ENCODE peak calls at places on chromosomes 1 and 21, in nine cellular contexts. D is GM06990; I is cardiac muscle cell; V is IMR-90; F is heart left ventricle; B is heart right ventricle; N is upper lobe of right lung; R is CD4-positive, alpha-beta memory T cell; J is NT2/D1. Y is an unnamed sample.

GRCh38 chr1:37482796-37483744 is 8.7 kb downstream of the ZC3H12A start:
- DNase-seq in F (no peak), J (no peak), I (no peak), R (no peak), D (no peak), B (no peak), V (no peak), N (peak; percentile 64), Y (no peak)

GRCh38 chr1:70738576-70738975 is 309.0 kb downstream of the PTGER3 start:
- DNase-seq in F (no peak), N (no peak), D (no peak), I (no peak), R (no peak), V (no peak), J (no peak), B (no peak), Y (no peak)

GRCh38 chr1:24705260-24706073 is 39.8 kb upstream of the CLIC4 start:
- DNase-seq in D (peak; percentile 64), N (peak; percentile 88), I (peak; percentile 98), B (peak; percentile 89), J (peak; percentile 89), V (peak; percentile 87), R (no peak), F (peak; percentile 88), Y (peak; percentile 90)

GRCh38 chr1:221704291-221704690 is 37.6 kb downstream of the DUSP10 start:
- DNase-seq in J (no peak), R (no peak), B (no peak), D (no peak), V (peak; percentile 57), N (no peak), F (no peak), I (peak; percentile 29), Y (peak; percentile 31)

GRCh38 chr1:209621329-209621728 is 30.9 kb downstream of the LAMB3 start:
- DNase-seq in J (no peak), B (no peak), R (no peak), V (no peak), N (no peak), D (no peak), I (no peak), F (no peak), Y (no peak)

GRCh38 chr1:214439352-214440119 is 111.9 kb downstream of the PTPN14 start:
- DNase-seq in I (peak; percentile 51), B (no peak), N (no peak), F (no peak), D (peak; percentile 49), J (no peak), V (peak; percentile 97), R (peak; percentile 40), Y (peak; percentile 100)

GRCh38 chr1:178344513-178345077 is 152.2 kb downstream of the CLEC20A start:
- DNase-seq in N (no peak), B (peak; percentile 29), R (no peak), F (no peak), I (peak; percentile 93), D (no peak), J (peak; percentile 43), V (peak; percentile 92), Y (peak; percentile 90)

GRCh38 chr1:228000416-228000815 is 6.4 kb upstream of the WNT3A start:
- DNase-seq in I (no peak), V (no peak), N (no peak), J (no peak), F (no peak), B (no peak), R (no peak), D (no peak), Y (no peak)

GRCh38 chr1:243903904-243904303 is 53.9 kb upstream of the AKT3 start:
- DNase-seq in R (no peak), V (peak; percentile 44), J (no peak), D (no peak), N (no peak), I (peak; percentile 49), F (no peak), B (no peak), Y (peak; percentile 7)

GRCh38 chr1:242129103-242129502 is 130.2 kb upstream of the MAP1LC3C start:
- DNase-seq in R (no peak), F (no peak), J (peak; percentile 13), N (no peak), V (no peak), D (no peak), I (no peak), B (no peak), Y (peak; percentile 17)

GRCh38 chr21:44364151-44365053 is 11.0 kb downstream of the TRPM2 start:
- DNase-seq in J (no peak), R (no peak), D (no peak), F (peak; percentile 3), V (no peak), I (no peak), N (peak; percentile 47), B (no peak), Y (no peak)

GRCh38 chr21:43782741-43783700 is 6.4 kb upstream of the RRP1 start:
- DNase-seq in D (no peak), F (no peak), I (no peak), N (no peak), B (no peak), J (no peak), R (no peak), V (no peak), Y (peak; percentile 92)

GRCh38 chr1:15852828-15853302 is 5.4 kb downstream of the SPEN start:
- DNase-seq in J (no peak), V (no peak), I (no peak), F (no peak), R (no peak), B (no peak), N (no peak), D (no peak), Y (no peak)

GRCh38 chr1:79787631-79788030 is 781.1 kb upstream of the ADGRL4 start:
- DNase-seq in B (no peak), I (no peak), R (no peak), N (no peak), D (no peak), V (no peak), J (no peak), F (no peak), Y (no peak)

GRCh38 chr1:61445269-61445825 is 279.6 kb downstream of the TM2D1 start:
- DNase-seq in I (peak; percentile 17), B (no peak), D (no peak), J (no peak), F (no peak), N (no peak), R (no peak), V (no peak), Y (no peak)

GRCh38 chr1:17199267-17200044 is 5.5 kb upstream of the PADI1 start:
- DNase-seq in N (peak; percentile 28), I (no peak), V (peak; percentile 22), J (no peak), F (no peak), R (no peak), B (no peak), D (no peak), Y (no peak)

GRCh38 chr1:4734219-4734618 is 79.8 kb downstream of the AJAP1 start:
- DNase-seq in I (no peak), D (no peak), N (no peak), F (no peak), B (no peak), V (no peak), R (no peak), J (no peak), Y (no peak)
- H3K27me3 ChIP-seq in I (no peaks in the 10 kb centered on the region), D (no peaks in the 10 kb centered on the region), N (peaks cover 33% of the 10 kb centered on the region), F (peaks cover 6% of the 10 kb centered on the region), B (peaks cover 35% of the 10 kb centered on the region), V (no peaks in the 10 kb centered on the region), R (no peaks in the 10 kb centered on the region), J (no peaks in the 10 kb centered on the region), Y (no peaks in the 10 kb centered on the region)

GRCh38 chr1:44828841-44829440 is 14.1 kb downstream of the PTCH2 start:
- DNase-seq in F (no peak), B (no peak), R (peak; percentile 36), N (no peak), I (no peak), V (no peak), J (no peak), D (no peak), Y (no peak)
- H3K36me3 ChIP-seq in F (no peaks in the 10 kb centered on the region), B (no peaks in the 10 kb centered on the region), R (no peaks in the 10 kb centered on the region), N (no peaks in the 10 kb centered on the region), I (no peaks in the 10 kb centered on the region), V (no peaks in the 10 kb centered on the region), J (peaks cover 6% of the 10 kb centered on the region), D (no peaks in the 10 kb centered on the region), Y (no peaks in the 10 kb centered on the region)

GRCh38 chr1:76764638-76765572 is 102.4 kb upstream of the ST6GALNAC5 start:
- DNase-seq in J (no peak), N (no peak), V (no peak), I (peak; percentile 50), R (no peak), F (no peak), D (no peak), B (peak; percentile 11), Y (no peak)
- H3K4me3 ChIP-seq in J (no peak overlapping the region), N (peak overlapping the region; percentile 40), V (no peak overlapping the region), I (no peak overlapping the region), R (no peak overlapping the region), F (peak overlapping the region; percentile 48), D (no peak overlapping the region), B (peak overlapping the region; percentile 14), Y (no peak overlapping the region)

DNA sequence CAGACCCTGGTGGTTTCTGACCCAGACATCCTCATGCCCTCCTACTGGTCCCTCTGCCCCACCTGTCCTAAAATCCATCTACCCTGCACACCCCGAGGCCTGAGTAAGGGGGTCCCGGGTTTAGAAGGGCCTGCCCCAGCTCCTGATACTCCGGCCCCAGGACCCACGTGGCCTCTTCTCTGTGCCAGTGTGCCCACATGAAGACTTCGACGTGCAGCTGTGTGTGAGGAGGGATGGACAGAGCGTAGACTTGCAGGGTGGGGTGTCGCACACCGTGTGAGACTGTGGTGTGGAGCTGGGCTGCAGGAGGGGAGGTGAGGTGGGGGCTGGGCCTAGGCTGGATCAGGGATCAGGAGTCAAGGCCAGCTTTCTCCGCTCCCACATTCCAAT is 461.1 kb downstream of the PTPRU start:
- DNase-seq in R (no peak), V (no peak), D (no peak), F (no peak), B (no peak), N (peak; percentile 41), J (no peak), I (no peak), Y (no peak)
- H3K27me3 ChIP-seq in R (no peaks in the 10 kb centered on the region), V (no peaks in the 10 kb centered on the region), D (peaks cover 2% of the 10 kb centered on the region), F (peaks cover 12% of the 10 kb centered on the region), B (peaks cover 35% of the 10 kb centered on the region), N (no peaks in the 10 kb centered on the region), J (no peaks in the 10 kb centered on the region), I (peaks cover 15% of the 10 kb centered on the region), Y (peaks cover 3% of the 10 kb centered on the region)

GRCh38 chr1:56507925-56508522 is 71.3 kb downstream of the PLPP3 start:
- DNase-seq in D (no peak), N (no peak), B (no peak), I (no peak), J (no peak), F (no peak), V (no peak), R (no peak), Y (no peak)
- H3K36me3 ChIP-seq in D (no peaks in the 10 kb centered on the region), N (peaks cover 78% of the 10 kb centered on the region), B (no peaks in the 10 kb centered on the region), I (peaks cover 18% of the 10 kb centered on the region), J (peaks cover 95% of the 10 kb centered on the region), F (no peaks in the 10 kb centered on the region), V (peaks cover 89% of the 10 kb centered on the region), R (no peaks in the 10 kb centered on the region), Y (no peaks in the 10 kb centered on the region)

GRCh38 chr1:5427026-5427613 is 565.1 kb downstream of the NPHP4 start:
- DNase-seq in B (no peak), R (no peak), D (no peak), I (no peak), N (no peak), J (no peak), F (no peak), V (no peak), Y (no peak)
- H3K4me3 ChIP-seq in B (no peak overlapping the region), R (no peak overlapping the region), D (no peak overlapping the region), I (no peak overlapping the region), N (no peak overlapping the region), J (no peak overlapping the region), F (no peak overlapping the region), V (no peak overlapping the region), Y (no peak overlapping the region)